ENCODE peak calls at places on chromosomes 12 and 14, in nine cellular contexts. T, K, Z, U, A, R, L, S and Q are unnamed samples.

GRCh38 chr12:62865090-62865489 is 69.9 kb downstream of the PPM1H start:
- DNase-seq in T (no peak), K (no peak), Z (no peak), U (no peak), A (no peak), R (no peak), L (no peak), S (no peak), Q (no peak)

GRCh38 chr12:119869720-119870119 is 7.4 kb downstream of the CIT start:
- DNase-seq in T (no peak), K (no peak), Z (peak), U (no peak), A (no peak), R (no peak), L (no peak), S (no peak), Q (no peak)

GRCh38 chr12:93003540-93004239 is 74.6 kb upstream of the EEA1 start:
- DNase-seq in T (no peak), K (no peak), Z (peak), U (peak), A (no peak), R (no peak), L (no peak), S (no peak), Q (no peak)

GRCh38 chr12:100566887-100567637 is 6.4 kb upstream of the GAS2L3 start:
- DNase-seq in T (no peak), K (no peak), Z (peak), U (peak), A (no peak), R (peak), L (no peak), S (peak), Q (no peak)

GRCh38 chr12:110613771-110614684 is at the start of gene TCTN1:
- DNase-seq in T (peak), K (peak), Z (peak), U (peak), A (peak), R (peak), L (peak), S (peak), Q (peak)

GRCh38 chr12:265096-265495 is 2.5 kb upstream of the SLC6A13 start:
- DNase-seq in T (no peak), K (no peak), Z (no peak), U (no peak), A (no peak), R (no peak), L (no peak), S (no peak), Q (no peak)

GRCh38 chr12:78885466-78885865 is 20.9 kb downstream of the SYT1 start:
- DNase-seq in T (no peak), K (no peak), Z (no peak), U (no peak), A (no peak), R (no peak), L (no peak), S (no peak), Q (no peak)

GRCh38 chr14:42299692-42300091 is 693.0 kb downstream of the LRFN5 start:
- DNase-seq in T (no peak), K (no peak), Z (no peak), U (no peak), A (no peak), R (no peak), L (no peak), S (no peak), Q (no peak)

GRCh38 chr14:100585448-100586152 is 1.6 kb downstream of the BEGAIN start:
- DNase-seq in T (no peak), K (no peak), Z (no peak), U (no peak), A (no peak), R (no peak), L (no peak), S (no peak), Q (no peak)

GRCh38 chr14:37122919-37123639 is 49.3 kb downstream of the SLC25A21 start:
- DNase-seq in T (no peak), K (no peak), Z (no peak), U (no peak), A (no peak), R (no peak), L (no peak), S (no peak), Q (no peak)

GRCh38 chr12:120649442-120650248 is 9.2 kb downstream of the CABP1 start:
- DNase-seq in T (no peak), K (peak), Z (no peak), U (no peak), A (no peak), R (no peak), L (no peak), S (no peak), Q (no peak)

GRCh38 chr14:62189698-62190097 is 427.5 kb downstream of the SNAPC1 start:
- DNase-seq in T (no peak), K (no peak), Z (peak), U (peak), A (no peak), R (no peak), L (no peak), S (no peak), Q (no peak)

GRCh38 chr14:89702151-89702936 is 252.2 kb downstream of the EFCAB11 start:
- DNase-seq in T (peak), K (peak), Z (peak), U (no peak), A (no peak), R (no peak), L (no peak), S (no peak), Q (no peak)

GRCh38 chr12:97995578-97995977 is 519.8 kb upstream of the TMPO start:
- DNase-seq in T (no peak), K (no peak), Z (no peak), U (no peak), A (no peak), R (no peak), L (no peak), S (no peak), Q (no peak)

GRCh38 chr14:96263347-96264199 is 7.6 kb downstream of the BDKRB1 start:
- DNase-seq in T (no peak), K (no peak), Z (peak), U (no peak), A (no peak), R (no peak), L (peak), S (no peak), Q (no peak)

GRCh38 chr12:30816742-30817465 is 62.2 kb upstream of the CAPRIN2 start:
- DNase-seq in T (no peak), K (no peak), Z (no peak), U (no peak), A (no peak), R (no peak), L (no peak), S (no peak), Q (no peak)

GRCh38 chr14:66395300-66395699 is 90.9 kb upstream of the CCDC196 start:
- DNase-seq in T (no peak), K (no peak), Z (no peak), U (no peak), A (no peak), R (no peak), L (no peak), S (no peak), Q (no peak)

GRCh38 chr14:99427632-99428315 is 52.9 kb downstream of the SETD3 start:
- DNase-seq in T (no peak), K (no peak), Z (peak), U (no peak), A (no peak), R (no peak), L (no peak), S (no peak), Q (no peak)

GRCh38 chr14:54564799-54565235 is 2.1 kb upstream of the SAMD4A start:
- DNase-seq in T (no peak), K (peak), Z (peak), U (peak), A (no peak), R (no peak), L (no peak), S (no peak), Q (no peak)

GRCh38 chr12:126337556-126337955 is 1272.3 kb downstream of the AACS start:
- DNase-seq in T (no peak), K (no peak), Z (peak), U (no peak), A (no peak), R (no peak), L (no peak), S (no peak), Q (no peak)

GRCh38 chr14:83147006-83147405 is 1613.4 kb upstream of the SEL1L start:
- DNase-seq in T (no peak), K (no peak), Z (no peak), U (no peak), A (no peak), R (no peak), L (no peak), S (no peak), Q (no peak)

GRCh38 chr14:57389646-57390036 is 745 bp upstream of the NAA30 start:
- DNase-seq in T (no peak), K (no peak), Z (no peak), U (no peak), A (no peak), R (no peak), L (no peak), S (no peak), Q (no peak)

GRCh38 chr12:63882844-63883243 is 38.3 kb downstream of the SRGAP1 start:
- DNase-seq in T (peak), K (no peak), Z (peak), U (no peak), A (no peak), R (no peak), L (no peak), S (no peak), Q (no peak)

GRCh38 chr14:102545461-102546265 is 36.1 kb upstream of the ANKRD9 start:
- DNase-seq in T (no peak), K (no peak), Z (peak), U (no peak), A (no peak), R (no peak), L (no peak), S (no peak), Q (no peak)

GRCh38 chr12:70724444-70724843 is 87.2 kb upstream of the PTPRB start:
- DNase-seq in T (peak), K (no peak), Z (peak), U (no peak), A (no peak), R (no peak), L (no peak), S (no peak), Q (no peak)

GRCh38 chr14:24695265-24696241 is 61.6 kb upstream of the GZMB start:
- DNase-seq in T (no peak), K (no peak), Z (no peak), U (peak), A (no peak), R (no peak), L (no peak), S (no peak), Q (no peak)

GRCh38 chr12:48390026-48390425 is 39.3 kb upstream of the ZNF641 start:
- DNase-seq in T (no peak), K (no peak), Z (peak), U (no peak), A (no peak), R (no peak), L (no peak), S (no peak), Q (no peak)

GRCh38 chr12:109448707-109449390 is 28.3 kb downstream of the KCTD10 start:
- DNase-seq in T (no peak), K (no peak), Z (no peak), U (no peak), A (no peak), R (no peak), L (no peak), S (no peak), Q (no peak)

GRCh38 chr12:93563807-93564538 is 8.5 kb upstream of the SOCS2 start:
- DNase-seq in T (peak), K (no peak), Z (peak), U (peak), A (peak), R (peak), L (peak), S (peak), Q (no peak)

GRCh38 chr12:52587563-52587962 is 13.7 kb downstream of the KRT72 start:
- DNase-seq in T (no peak), K (no peak), Z (no peak), U (no peak), A (no peak), R (no peak), L (no peak), S (no peak), Q (no peak)

GRCh38 chr12:80264386-80264785 is 165.0 kb downstream of the OTOGL start:
- DNase-seq in T (no peak), K (no peak), Z (no peak), U (no peak), A (no peak), R (no peak), L (no peak), S (no peak), Q (no peak)

GRCh38 chr14:99250636-99251208 is 21.3 kb downstream of the BCL11B start:
- DNase-seq in T (no peak), K (no peak), Z (no peak), U (no peak), A (no peak), R (no peak), L (no peak), S (no peak), Q (no peak)

GRCh38 chr12:5965950-5966383 is 20.9 kb upstream of the ANO2 start:
- DNase-seq in T (peak), K (no peak), Z (peak), U (peak), A (peak), R (no peak), L (no peak), S (no peak), Q (no peak)

DNA sequence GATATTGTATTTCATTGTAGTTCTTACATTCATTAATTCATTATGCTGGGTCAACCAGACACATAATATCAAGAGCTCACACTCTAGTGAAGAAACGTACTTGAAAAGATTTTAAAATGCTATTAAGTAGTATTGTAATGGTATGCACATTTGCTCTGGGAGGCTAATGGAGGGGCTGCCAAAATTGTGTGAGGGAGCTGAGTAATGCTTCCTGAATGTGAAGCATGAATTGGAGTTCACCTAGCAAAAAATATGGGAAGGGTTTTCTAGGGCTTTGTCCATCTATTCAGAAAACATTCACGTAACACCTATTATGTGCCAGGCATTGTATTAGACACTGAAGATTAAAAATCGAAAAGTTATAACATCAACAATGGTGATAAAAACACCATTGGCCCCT is 403.8 kb upstream of the PDE3A start:
- DNase-seq in T (no peak), K (no peak), Z (peak), U (no peak), A (no peak), R (no peak), L (no peak), S (no peak), Q (no peak)
- TF ChIP-seq CTCF in T (no peak), K (no peak), Z (no peak), U (no peak), A (no peak), R (no peak), L (no peak), S (no peak), Q (no peak)

DNA sequence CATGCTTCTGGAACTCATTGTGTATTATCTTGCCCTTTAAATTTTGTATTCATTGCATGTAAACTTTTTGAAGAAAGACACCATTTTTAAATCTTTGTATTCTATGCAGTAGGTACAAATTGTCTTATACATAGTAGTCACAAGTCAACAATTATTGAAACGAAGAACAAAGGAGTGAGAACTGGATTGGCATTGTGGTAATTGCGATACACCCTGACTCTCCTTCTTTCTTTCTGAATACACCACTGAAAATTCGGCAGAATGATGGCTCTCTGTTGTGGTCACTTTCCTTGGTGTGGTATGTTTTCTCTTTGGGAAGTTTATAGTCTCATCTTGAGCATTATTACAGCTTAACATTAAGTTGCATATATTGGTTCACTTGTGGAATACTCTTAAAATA is 34.1 kb downstream of the SLC16A7 start:
- DNase-seq in T (no peak), K (no peak), Z (no peak), U (no peak), A (no peak), R (no peak), L (no peak), S (no peak), Q (no peak)
- TF ChIP-seq CTCF in T (no peak), K (no peak), Z (no peak), U (no peak), A (no peak), R (no peak), L (no peak), S (no peak), Q (no peak)

GRCh38 chr12:111980598-111980997 is 32.4 kb downstream of the TMEM116 start:
- DNase-seq in T (no peak), K (no peak), Z (no peak), U (no peak), A (no peak), R (no peak), L (no peak), S (no peak), Q (no peak)

GRCh38 chr12:111984820-111985219 is 28.1 kb downstream of the TMEM116 start:
- DNase-seq in T (no peak), K (no peak), Z (no peak), U (no peak), A (no peak), R (no peak), L (no peak), S (no peak), Q (no peak)
- TF ChIP-seq CTCF in T (no peak), K (no peak), Z (no peak), U (no peak), A (no peak), R (no peak), L (no peak), S (no peak), Q (no peak)

DNA sequence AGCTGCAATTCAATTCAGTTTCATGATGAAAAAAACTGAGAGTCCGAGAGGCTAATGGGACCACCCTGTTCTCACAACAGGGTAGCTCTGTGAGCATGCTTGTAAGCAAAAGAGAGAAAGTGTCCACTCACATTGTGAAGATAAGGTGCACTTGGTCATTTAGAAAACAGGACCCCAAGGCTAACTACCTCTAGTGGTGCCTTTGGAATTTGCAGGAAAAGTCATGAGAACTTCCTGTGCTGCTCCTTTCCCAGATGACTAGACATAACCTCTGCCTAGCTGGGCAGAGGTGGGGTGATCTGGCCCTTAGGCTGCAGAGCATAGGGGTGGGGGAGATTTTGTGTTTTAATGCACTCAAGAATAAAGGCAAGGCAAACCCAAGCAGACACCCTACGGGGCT is 118.9 kb downstream of the STAB2 start:
- DNase-seq in T (no peak), K (no peak), Z (no peak), U (no peak), A (no peak), R (no peak), L (no peak), S (no peak), Q (no peak)
- TF ChIP-seq CTCF in T (peak), K (no peak), Z (peak), U (no peak), A (no peak), R (no peak), L (no peak), S (no peak), Q (peak)

DNA sequence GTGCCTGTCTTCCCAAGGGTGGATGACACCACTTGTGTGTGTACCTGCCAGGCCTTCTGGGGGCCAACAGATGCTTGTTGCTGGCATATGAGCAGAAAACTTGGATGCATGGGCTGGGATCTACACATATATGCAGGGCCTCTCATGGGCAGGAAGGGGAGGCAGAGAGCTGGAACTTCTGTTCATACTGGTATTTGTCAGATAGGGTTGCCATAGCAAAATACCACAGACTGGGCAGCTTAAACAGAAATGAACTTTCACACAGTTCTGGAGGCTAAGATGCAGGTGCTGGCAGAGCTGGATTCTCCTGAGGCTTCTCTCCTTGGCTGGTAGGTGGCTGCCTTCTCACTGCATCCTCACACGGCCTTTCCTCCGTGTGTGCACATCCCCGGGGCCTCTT is 121.8 kb downstream of the SUDS3 start:
- DNase-seq in T (peak), K (no peak), Z (no peak), U (no peak), A (peak), R (no peak), L (no peak), S (no peak), Q (no peak)
- TF ChIP-seq CTCF in T (no peak), K (no peak), Z (no peak), U (no peak), A (peak), R (no peak), L (no peak), S (no peak), Q (no peak)

DNA sequence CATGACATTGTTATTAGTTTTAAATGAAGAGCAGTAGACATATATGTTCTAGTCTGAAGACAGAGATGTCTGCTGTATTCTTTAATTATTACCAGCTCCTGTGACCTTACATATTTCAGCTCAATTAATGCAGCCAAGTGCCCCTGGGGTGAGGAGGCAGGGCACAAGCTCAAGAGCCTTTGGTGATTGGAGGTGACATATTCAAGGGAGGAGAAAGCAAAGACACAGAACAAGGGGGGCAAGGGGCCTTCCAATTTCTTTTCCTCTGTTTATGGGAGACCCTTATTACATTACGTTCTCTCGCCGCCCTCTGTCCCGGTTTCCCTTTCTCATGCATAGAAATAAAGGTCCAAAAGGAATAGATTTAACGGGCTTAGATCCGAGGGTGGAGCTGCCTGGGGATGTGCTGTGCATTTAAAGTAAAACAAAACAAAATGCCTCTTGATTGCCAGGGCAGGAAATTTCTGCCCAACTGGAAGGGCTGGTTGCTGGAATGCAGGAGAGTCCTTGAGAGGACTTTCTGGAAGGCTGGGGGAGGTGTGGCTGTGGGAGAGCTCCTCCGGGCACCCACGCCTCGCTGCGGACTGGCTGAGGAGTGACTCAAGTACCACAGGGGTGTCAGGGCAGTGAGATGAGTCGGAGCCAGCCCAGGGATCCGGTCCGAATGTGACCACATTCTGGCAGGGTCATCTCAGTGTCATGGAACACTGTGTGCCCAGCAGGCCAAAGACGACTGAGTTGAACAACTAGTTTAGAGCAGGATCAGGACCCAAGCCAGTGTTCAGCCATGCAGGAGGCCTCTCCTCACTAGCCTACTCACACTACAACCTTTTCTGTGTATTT is 32.1 kb upstream of the GSG1 start:
- DNase-seq in T (peak), K (peak), Z (peak), U (peak), A (peak), R (peak), L (peak), S (peak), Q (no peak)
- TF ChIP-seq CTCF in T (peak), K (no peak), Z (no peak), U (no peak), A (no peak), R (peak), L (peak), S (no peak), Q (no peak)

GRCh38 chr14:106436310-106436905 is 910.0 kb downstream of the TMEM121 start:
- DNase-seq in T (no peak), K (no peak), Z (no peak), U (peak), A (no peak), R (peak), L (no peak), S (peak), Q (no peak)
- TF ChIP-seq CTCF in T (no peak), K (peak), Z (peak), U (peak), A (no peak), R (peak), L (no peak), S (no peak), Q (peak)